ENCODE peak calls at places on chromosome 18, in ten cellular contexts. Z is body of pancreas, L is spleen, D is SK-N-SH, Y is thoracic aorta, G is A549, S is colonic mucosa, H is gastrocnemius medialis, F is fibroblast of villous mesenchyme, A is prostate gland. T is an unnamed sample.

GRCh38 chr18:44548291-44549221 is 132.1 kb upstream of the SETBP1 start:
- DNase-seq in S (peak), L (no peak), F (peak), Z (no peak), D (no peak), Y (no peak), A (no peak), H (no peak), G (no peak), T (no peak)

GRCh38 chr18:63708650-63709049 is 5.9 kb downstream of the SERPINB11 start:
- DNase-seq in L (no peak), H (no peak), F (peak), D (no peak), G (no peak), S (no peak), Z (no peak), Y (no peak), A (no peak), T (no peak)

GRCh38 chr18:34697233-34697632 is 12.9 kb upstream of the DTNA start:
- DNase-seq in S (no peak), A (no peak), D (no peak), L (no peak), Y (no peak), G (no peak), Z (no peak), F (no peak), H (no peak), T (no peak)

GRCh38 chr18:37476182-37476581 is 89.4 kb downstream of the CELF4 start:
- DNase-seq in Z (peak), L (no peak), S (peak), A (no peak), H (no peak), D (peak), Y (no peak), G (peak), F (peak), T (no peak)

GRCh38 chr18:74419761-74420160 is 37.3 kb downstream of the DIPK1C start:
- DNase-seq in Y (no peak), G (no peak), Z (no peak), L (no peak), F (no peak), S (no peak), H (no peak), D (no peak), A (no peak), T (no peak)

GRCh38 chr18:8001711-8002110 is 434.6 kb downstream of the PTPRM start:
- DNase-seq in H (no peak), S (no peak), Y (no peak), L (no peak), Z (no peak), A (no peak), D (no peak), F (no peak), G (no peak), T (no peak)

GRCh38 chr18:57776767-57777166 is 26.3 kb downstream of the ATP8B1 start:
- DNase-seq in G (no peak), Y (no peak), L (no peak), F (peak), A (no peak), Z (no peak), D (no peak), S (no peak), H (no peak), T (no peak)

GRCh38 chr18:11179959-11180519 is 30.7 kb upstream of the PIEZO2 start:
- DNase-seq in S (no peak), Y (no peak), D (no peak), G (no peak), L (no peak), H (peak), F (no peak), Z (no peak), A (no peak), T (no peak)

GRCh38 chr18:3508576-3509559 is 58.9 kb downstream of the TGIF1 start:
- DNase-seq in S (no peak), G (no peak), Y (no peak), Z (no peak), H (no peak), D (no peak), L (no peak), A (no peak), F (no peak), T (no peak)

GRCh38 chr18:63439334-63439733 is 17.1 kb upstream of the VPS4B start:
- DNase-seq in Z (peak), F (peak), H (peak), D (peak), Y (no peak), L (no peak), A (peak), G (peak), S (peak), T (no peak)

DNA sequence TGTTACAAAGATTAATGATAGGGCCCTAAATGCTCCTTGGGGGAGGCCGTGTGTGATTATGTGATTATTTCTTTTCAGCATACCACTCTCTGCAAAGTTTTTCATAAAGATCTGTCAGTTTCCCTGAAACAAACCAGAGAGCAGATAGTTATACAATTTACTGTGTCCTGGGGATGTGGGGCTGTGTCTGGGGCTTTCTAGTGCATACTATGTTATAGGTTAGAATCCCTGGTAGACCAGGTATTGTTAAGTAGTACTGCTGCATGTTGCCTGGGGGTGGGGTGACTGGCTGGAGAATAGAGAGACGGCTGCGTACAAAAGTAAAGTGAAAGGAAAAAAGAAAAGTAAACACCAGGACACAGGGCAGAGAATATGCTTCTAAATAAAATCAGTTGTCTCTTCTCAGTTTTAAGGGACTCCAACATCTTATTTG is 3.3 kb upstream of the CCBE1 start:
- DNase-seq in Y (no peak), L (no peak), G (no peak), A (no peak), H (no peak), D (peak), F (peak), S (no peak), Z (no peak), T (no peak)
- TF ChIP-seq CTCF in Y (no peak), L (no peak), G (no peak), A (no peak), H (no peak), D (no peak), F (no peak), S (no peak), Z (no peak), T (no peak)

GRCh38 chr18:27772081-27772480 is 404.8 kb downstream of the CDH2 start:
- DNase-seq in F (no peak), Z (no peak), A (no peak), S (no peak), L (no peak), Y (no peak), G (no peak), H (no peak), D (no peak), T (no peak)
- TF ChIP-seq CTCF in F (no peak), Z (no peak), A (no peak), S (no peak), L (no peak), Y (no peak), G (no peak), H (no peak), D (no peak), T (no peak)

GRCh38 chr18:14075196-14075595 is 57.0 kb downstream of the ZNF519 start:
- DNase-seq in Z (no peak), S (no peak), F (no peak), H (no peak), Y (no peak), D (no peak), A (no peak), G (no peak), L (no peak), T (no peak)
- TF ChIP-seq CTCF in Z (no peak), S (no peak), F (no peak), H (no peak), Y (no peak), D (no peak), A (no peak), G (no peak), L (no peak), T (no peak)

GRCh38 chr18:56495884-56496283 is 142.5 kb downstream of the TXNL1 start:
- DNase-seq in Z (no peak), A (no peak), Y (no peak), G (no peak), L (no peak), D (no peak), F (no peak), H (no peak), S (no peak), T (no peak)
- TF ChIP-seq CTCF in Z (no peak), A (no peak), Y (no peak), G (no peak), L (no peak), D (no peak), F (no peak), H (no peak), S (no peak), T (no peak)

DNA sequence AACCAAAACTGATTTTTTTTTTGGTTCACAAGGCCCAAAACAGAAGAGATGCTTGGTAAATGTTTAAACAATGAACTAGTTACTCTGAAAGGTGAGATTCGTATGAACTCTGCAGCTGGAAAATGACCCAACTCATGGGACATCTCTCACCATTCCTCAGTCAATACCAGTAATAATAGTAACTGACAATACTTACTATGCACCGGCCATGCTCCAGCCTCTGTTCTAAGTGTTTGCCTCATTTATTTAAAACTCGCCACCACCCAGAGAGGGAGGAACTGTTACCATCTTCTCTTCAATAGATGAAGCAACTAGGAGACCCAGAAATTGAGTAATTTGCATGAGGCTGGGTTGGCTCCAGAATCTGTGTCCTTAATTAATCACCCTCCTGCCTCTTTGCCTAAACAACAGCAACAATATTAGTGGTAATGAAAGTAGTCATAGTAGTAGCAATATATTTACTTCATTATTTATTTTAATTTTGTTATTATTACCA is 130.4 kb downstream of the CTIF start:
- DNase-seq in D (no peak), Y (no peak), H (no peak), A (no peak), S (no peak), G (no peak), Z (no peak), F (no peak), L (no peak), T (no peak)
- TF ChIP-seq CTCF in D (no peak), Y (no peak), H (no peak), A (no peak), S (no peak), G (no peak), Z (no peak), F (no peak), L (no peak), T (no peak)

DNA sequence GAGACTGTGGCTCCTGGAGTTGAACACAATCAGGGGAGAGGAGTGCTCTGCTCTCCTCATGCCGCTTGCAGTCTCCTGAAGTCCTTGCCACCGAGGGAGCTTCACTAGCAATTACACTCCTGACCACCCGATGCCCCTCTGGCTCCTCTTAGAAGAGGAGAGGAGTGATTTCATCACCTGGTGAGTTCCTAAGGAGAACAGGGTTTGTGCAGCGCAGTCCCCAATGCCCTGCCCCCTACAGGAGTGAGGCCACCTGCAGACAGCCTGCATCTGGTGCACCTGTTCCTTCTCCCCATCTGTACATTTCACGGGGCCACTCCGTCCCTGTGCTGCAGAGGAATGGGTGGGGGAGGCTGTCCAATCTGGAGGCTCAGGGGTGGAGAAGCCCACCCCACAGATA is 267.2 kb downstream of the HRH4 start:
- DNase-seq in H (no peak), S (no peak), F (no peak), L (no peak), G (no peak), A (no peak), Z (no peak), Y (no peak), D (no peak), T (peak)
- TF ChIP-seq CTCF in H (no peak), S (no peak), F (no peak), L (no peak), G (no peak), A (no peak), Z (no peak), Y (no peak), D (no peak), T (no peak)

GRCh38 chr18:76126327-76126726 is 368.7 kb downstream of the ZNF516 start:
- DNase-seq in G (no peak), A (no peak), D (no peak), H (no peak), Y (no peak), Z (no peak), F (no peak), S (no peak), L (no peak), T (no peak)
- TF ChIP-seq CTCF in G (no peak), A (no peak), D (no peak), H (no peak), Y (no peak), Z (no peak), F (no peak), S (no peak), L (no peak), T (no peak)

GRCh38 chr18:10006261-10006903 is 92.6 kb downstream of the VAPA start:
- DNase-seq in S (no peak), L (no peak), Z (peak), H (no peak), Y (no peak), G (peak), A (no peak), D (peak), F (peak), T (peak)
- TF ChIP-seq CTCF in S (no peak), L (no peak), Z (no peak), H (no peak), Y (peak), G (no peak), A (peak), D (peak), F (peak), T (peak)

GRCh38 chr18:50559750-50560680 is at the start of gene MAPK4:
- DNase-seq in G (no peak), Y (no peak), D (peak), H (peak), Z (peak), L (peak), A (peak), F (peak), S (peak), T (no peak)
- TF ChIP-seq CTCF in G (no peak), Y (no peak), D (no peak), H (no peak), Z (no peak), L (no peak), A (no peak), F (no peak), S (no peak), T (no peak)

GRCh38 chr18:30970201-30970816 is 72.2 kb downstream of the DSC3 start:
- DNase-seq in Z (no peak), H (no peak), A (peak), D (no peak), L (no peak), S (no peak), Y (no peak), G (peak), F (no peak), T (no peak)
- TF ChIP-seq CTCF in Z (peak), H (no peak), A (peak), D (peak), L (no peak), S (peak), Y (no peak), G (peak), F (no peak), T (peak)